ENCODE peak calls at places on chromosomes 2 and 18, in four cellular contexts. Z is cardiac fibroblast, I is H1, M is neural progenitor cell. L is an unnamed sample.

GRCh38 chr2:208366215-208367132 is 40.1 kb upstream of the PTH2R start:
- DNase-seq in Z (no peak), I (no peak), M (no peak), L (no peak)

GRCh38 chr2:190948671-190949070 is 65.3 kb downstream of the STAT1 start:
- DNase-seq in Z (peak), I (no peak), M (no peak), L (peak)

GRCh38 chr2:140539506-140539905 is 1591.3 kb downstream of the LRP1B start:
- DNase-seq in Z (no peak), I (no peak), M (no peak), L (no peak)

GRCh38 chr2:26510344-26510973 is 32.5 kb upstream of the OTOF start:
- DNase-seq in Z (no peak), I (no peak), M (no peak), L (no peak)

GRCh38 chr2:9764153-9764778 is 79.0 kb upstream of the TAF1B start:
- DNase-seq in Z (no peak), I (no peak), M (no peak), L (no peak)

GRCh38 chr18:69585696-69586095 is 185.0 kb downstream of the DOK6 start:
- DNase-seq in Z (no peak), I (no peak), M (no peak), L (no peak)

GRCh38 chr2:70328921-70329561 is 27.2 kb upstream of the FAM136A start:
- DNase-seq in Z (peak), I (peak), M (no peak), L (no peak)

GRCh38 chr2:160042054-160042453 is 20.4 kb downstream of the PLA2R1 start:
- DNase-seq in Z (peak), I (no peak), M (no peak), L (no peak)

GRCh38 chr2:195898505-195898904 is 170.1 kb downstream of the DNAH7 start:
- DNase-seq in Z (peak), I (no peak), M (no peak), L (peak)

GRCh38 chr18:70072678-70073077 is 125.0 kb upstream of the CD226 start:
- DNase-seq in Z (peak), I (no peak), M (no peak), L (peak)

GRCh38 chr2:146661494-146662096 is 1183.2 kb upstream of the ACVR2A start:
- DNase-seq in Z (peak), I (no peak), M (peak), L (peak)

GRCh38 chr2:234686088-234686890 is 189.4 kb upstream of the ARL4C start:
- DNase-seq in Z (peak), I (peak), M (peak), L (peak)

GRCh38 chr18:65035701-65036100 is 715.1 kb upstream of the CDH7 start:
- DNase-seq in Z (no peak), I (no peak), M (no peak), L (no peak)

GRCh38 chr2:38146917-38147307 is 71.0 kb upstream of the CYP1B1 start:
- DNase-seq in Z (peak), I (peak), M (no peak), L (peak)

GRCh38 chr2:125259441-125259840 is 1234.4 kb downstream of the CNTNAP5 start:
- DNase-seq in Z (no peak), I (no peak), M (peak), L (no peak)

GRCh38 chr18:7514796-7515440 is 52.2 kb upstream of the PTPRM start:
- DNase-seq in Z (no peak), I (no peak), M (peak), L (peak)

GRCh38 chr2:73341039-73341438 is 44.6 kb upstream of the ALMS1 start:
- DNase-seq in Z (no peak), I (no peak), M (no peak), L (no peak)

GRCh38 chr2:73334620-73335019 is 41.3 kb upstream of the EGR4 start:
- DNase-seq in Z (no peak), I (no peak), M (no peak), L (no peak)

GRCh38 chr2:73337828-73338227 is 44.5 kb upstream of the EGR4 start:
- DNase-seq in Z (no peak), I (no peak), M (no peak), L (no peak)

GRCh38 chr2:73343992-73344391 is 41.6 kb upstream of the ALMS1 start:
- DNase-seq in Z (no peak), I (no peak), M (no peak), L (no peak)

DNA sequence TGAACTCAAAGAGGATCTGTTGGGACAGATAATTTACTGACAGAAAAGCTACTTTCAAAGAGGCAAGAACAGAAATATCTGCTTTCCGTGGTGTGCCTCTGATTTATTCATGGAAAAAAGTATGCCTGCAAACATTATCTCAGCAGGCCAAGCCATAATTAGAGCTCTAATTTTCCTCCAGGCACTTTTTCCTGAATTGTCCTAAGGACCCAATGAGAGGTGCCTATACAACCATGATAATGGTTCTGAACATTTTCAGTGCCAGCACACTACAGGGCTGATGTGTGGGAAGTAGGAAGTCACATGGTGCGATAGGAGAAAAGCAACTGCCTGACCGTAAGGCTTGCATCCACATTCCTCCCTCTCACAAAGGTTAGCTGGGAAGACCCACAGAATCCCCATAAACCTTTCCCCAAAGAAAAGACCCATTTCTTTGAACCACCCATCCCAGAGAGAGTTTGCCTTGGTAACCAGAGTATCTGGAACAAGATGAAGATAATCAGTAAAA is 45.9 kb upstream of the EGR4 start:
- DNase-seq in Z (no peak), I (no peak), M (no peak), L (no peak)
- H3K4me3 ChIP-seq in Z (no peak), I (no peak), M (no peak), L (no peak)

GRCh38 chr2:2540406-2540805 is 209.3 kb upstream of the MYT1L start:
- DNase-seq in Z (no peak), I (no peak), M (no peak), L (no peak)

GRCh38 chr2:2547451-2547850 is 216.4 kb upstream of the MYT1L start:
- DNase-seq in Z (no peak), I (no peak), M (no peak), L (no peak)

GRCh38 chr2:2542316-2542715 is 211.2 kb upstream of the MYT1L start:
- DNase-seq in Z (no peak), I (no peak), M (no peak), L (no peak)

GRCh38 chr2:2546046-2546445 is 215.0 kb upstream of the MYT1L start:
- DNase-seq in Z (no peak), I (no peak), M (no peak), L (no peak)

GRCh38 chr2:2542966-2543555 is 212.0 kb upstream of the MYT1L start:
- DNase-seq in Z (no peak), I (no peak), M (peak), L (no peak)
- TF ChIP-seq CTCF in Z (no peak), I (peak), M (peak), L (no peak)

GRCh38 chr18:72871091-72871490 is 3.3 kb upstream of the NETO1 start:
- DNase-seq in Z (peak), I (no peak), M (no peak), L (peak)

GRCh38 chr18:72869786-72870185 is 2.0 kb upstream of the NETO1 start:
- DNase-seq in Z (no peak), I (no peak), M (peak), L (no peak)

GRCh38 chr18:72866901-72867701 is 686 bp downstream of the NETO1 start:
- DNase-seq in Z (no peak), I (no peak), M (peak), L (no peak)

GRCh38 chr18:72867721-72868665 is at the start of gene NETO1:
- DNase-seq in Z (no peak), I (no peak), M (peak), L (no peak)

DNA sequence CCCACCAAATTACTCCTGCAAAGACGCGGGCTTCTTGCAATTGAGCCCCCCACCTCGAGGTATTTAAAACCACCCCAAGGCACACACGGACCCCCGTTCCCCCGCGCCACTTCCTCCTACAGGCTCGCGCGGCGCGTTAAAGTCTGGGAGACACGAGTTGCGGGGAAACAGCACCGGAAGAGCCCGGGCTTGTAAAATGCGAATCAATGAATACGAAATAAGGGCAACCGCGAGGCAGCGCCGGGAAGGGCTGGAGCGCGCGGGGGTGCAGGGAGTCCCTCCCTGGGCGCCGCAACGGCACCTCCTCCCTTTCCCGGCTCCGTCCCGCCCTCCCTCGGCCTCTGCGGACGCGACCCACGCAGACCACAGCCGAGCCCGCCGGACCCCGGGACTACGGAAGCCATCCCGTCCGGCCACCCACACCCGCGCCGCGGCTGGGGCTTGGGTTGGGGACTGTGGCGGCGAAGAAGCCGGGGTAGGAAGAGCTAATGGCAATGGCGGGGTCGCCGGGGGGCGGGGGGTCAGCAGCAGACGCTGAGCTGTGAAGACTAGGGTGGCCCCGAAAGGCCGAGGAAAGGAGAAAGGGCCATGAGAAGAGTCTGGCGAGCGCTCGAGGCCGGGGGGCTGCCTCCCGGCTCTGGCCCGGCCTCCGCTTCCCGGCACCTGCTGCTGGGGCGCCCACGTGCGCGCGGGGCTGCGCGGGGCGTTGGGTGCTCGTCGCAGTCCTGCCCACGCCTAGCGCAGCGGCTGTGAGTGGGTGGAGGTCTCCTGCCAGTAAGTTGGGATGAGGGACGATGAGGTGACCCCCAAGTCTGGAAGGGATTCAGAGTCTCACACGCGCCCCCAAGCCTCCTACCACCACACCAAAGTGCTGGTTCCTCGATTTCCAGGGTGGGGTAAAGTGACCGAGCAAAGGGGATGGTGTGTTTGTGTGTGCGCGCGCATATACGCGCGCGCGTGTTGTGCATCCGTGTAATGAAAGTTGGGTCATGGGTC is 1.2 kb upstream of the NETO1 start:
- DNase-seq in Z (no peak), I (no peak), M (peak), L (no peak)
- H3K4me3 ChIP-seq in Z (peak), I (peak), M (peak), L (no peak)

DNA sequence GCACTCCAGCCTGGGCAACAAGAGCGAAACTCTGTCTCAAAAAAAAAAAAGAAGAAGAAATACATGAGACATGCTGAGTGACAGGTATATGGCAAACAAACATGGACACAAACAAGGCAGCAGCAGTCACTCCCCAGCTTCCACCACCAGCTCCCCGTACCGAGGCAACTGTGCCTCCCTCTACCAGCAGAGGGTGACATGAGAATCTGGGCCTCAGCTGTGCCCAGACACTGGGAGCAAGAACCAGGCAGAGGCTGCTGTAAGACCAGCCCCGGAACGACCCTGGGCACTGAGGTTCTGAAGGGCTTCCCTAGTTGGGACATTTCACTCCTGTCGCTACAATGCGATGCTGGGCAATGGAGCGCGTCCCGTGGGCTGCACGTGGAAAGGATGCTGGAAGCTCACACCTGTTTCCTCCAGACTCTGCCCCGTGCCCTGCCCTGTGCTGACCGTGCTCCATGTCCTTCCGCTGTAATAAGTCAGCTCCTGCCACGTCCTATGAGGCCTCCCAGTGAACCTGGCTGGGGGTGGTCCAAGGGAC is 37.1 kb downstream of the BOK start:
- DNase-seq in Z (no peak), I (no peak), M (peak), L (no peak)
- TF ChIP-seq CTCF in Z (peak), I (peak), M (peak), L (peak)

GRCh38 chr2:40489678-40489960 is 37.7 kb upstream of the SLC8A1 start:
- DNase-seq in Z (no peak), I (no peak), M (no peak), L (no peak)
- H3K4me3 ChIP-seq in Z (peak), I (no peak), M (no peak), L (peak)

GRCh38 chr2:129810521-129810920 is 168.9 kb upstream of the RAB6C start:
- DNase-seq in Z (no peak), I (no peak), M (no peak), L (no peak)

GRCh38 chr2:129812654-129813053 is 166.8 kb upstream of the RAB6C start:
- DNase-seq in Z (no peak), I (no peak), M (no peak), L (no peak)

GRCh38 chr2:129817175-129817574 is 162.3 kb upstream of the RAB6C start:
- DNase-seq in Z (no peak), I (no peak), M (no peak), L (no peak)

GRCh38 chr2:129812071-129812470 is 167.4 kb upstream of the RAB6C start:
- DNase-seq in Z (no peak), I (no peak), M (no peak), L (no peak)

DNA sequence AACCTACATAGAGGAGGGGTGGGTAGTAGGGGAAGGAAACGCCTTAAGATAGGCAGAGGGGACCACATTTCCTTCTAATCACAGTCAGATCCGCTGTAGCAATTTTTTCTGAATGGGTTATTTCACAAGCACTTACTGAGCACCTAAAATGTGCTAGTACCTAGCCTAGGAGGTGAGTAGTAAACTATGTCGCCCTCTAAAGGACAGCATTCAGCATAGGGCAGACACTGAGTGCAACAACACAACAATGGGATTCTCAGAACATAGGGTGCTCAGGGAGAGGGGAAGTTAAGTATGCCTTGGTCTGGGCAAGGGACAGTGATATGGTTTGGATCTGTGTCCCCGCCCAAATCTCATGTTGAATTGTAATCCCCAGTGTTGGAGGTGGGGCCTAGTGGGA is 166.1 kb upstream of the RAB6C start:
- DNase-seq in Z (no peak), I (no peak), M (no peak), L (no peak)
- TF ChIP-seq CTCF in Z (no peak), I (no peak), M (peak), L (no peak)

GRCh38 chr2:172234716-172235661 is 132.3 kb upstream of the DLX2 start:
- DNase-seq in Z (no peak), I (no peak), M (peak), L (no peak)

GRCh38 chr2:172230783-172231446 is 128.2 kb upstream of the DLX2 start:
- DNase-seq in Z (no peak), I (no peak), M (no peak), L (no peak)

GRCh38 chr2:172232638-172233253 is 130.0 kb upstream of the DLX2 start:
- DNase-seq in Z (no peak), I (no peak), M (no peak), L (no peak)

GRCh38 chr2:172231508-172231907 is 128.8 kb upstream of the DLX2 start:
- DNase-seq in Z (no peak), I (no peak), M (no peak), L (no peak)

GRCh38 chr2:172233947-172234715 is 131.4 kb upstream of the DLX2 start:
- DNase-seq in Z (no peak), I (no peak), M (no peak), L (no peak)
- H3K4me3 ChIP-seq in Z (no peak), I (peak), M (peak), L (peak)

L was measured in fibroblast of pulmonary artery.